ENCODE peak calls at places on chromosome 9, in eight cellular contexts. One of them, this sample, is unnamed.
A peak's percentile ranks its signal among the peaks of the same experiment; 100 is the strongest.

GRCh38 chr9:114906922-114907571 is 23.3 kb downstream of the TNFSF8 start:
- DNase-seq in AG04450: no peak
- DNase-seq in Calu3: peak; percentile 41
- DNase-seq in GM23338: peak; percentile 91
- DNase-seq in GM06990: no peak
- DNase-seq in fibroblast of lung: peak; percentile 59
- DNase-seq in fibroblast of the aortic adventitia: peak; percentile 61
- DNase-seq in GM12865: peak; percentile 42
- DNase-seq in this sample: no peak

GRCh38 chr9:137314561-137315560 is 12.8 kb upstream of the NRARP start:
- DNase-seq in AG04450: no peak
- DNase-seq in Calu3: no peak
- DNase-seq in GM23338: no peak
- DNase-seq in GM06990: peak; percentile 15
- DNase-seq in fibroblast of lung: no peak
- DNase-seq in fibroblast of the aortic adventitia: no peak
- DNase-seq in GM12865: no peak
- DNase-seq in this sample: no peak

GRCh38 chr9:18622186-18622836 is 148.4 kb downstream of the ADAMTSL1 start:
- DNase-seq in AG04450: no peak
- DNase-seq in Calu3: no peak
- DNase-seq in GM23338: no peak
- DNase-seq in GM06990: no peak
- DNase-seq in fibroblast of lung: no peak
- DNase-seq in fibroblast of the aortic adventitia: no peak
- DNase-seq in GM12865: no peak
- DNase-seq in this sample: no peak

GRCh38 chr9:79980440-79980839 is 408.7 kb downstream of the TLE4 start:
- DNase-seq in AG04450: no peak
- DNase-seq in Calu3: no peak
- DNase-seq in GM23338: no peak
- DNase-seq in GM06990: no peak
- DNase-seq in fibroblast of lung: no peak
- DNase-seq in fibroblast of the aortic adventitia: no peak
- DNase-seq in GM12865: no peak
- DNase-seq in this sample: no peak

GRCh38 chr9:95003694-95004451 is 277.4 kb downstream of the AOPEP start:
- DNase-seq in AG04450: no peak
- DNase-seq in Calu3: peak; percentile 58
- DNase-seq in GM23338: peak; percentile 68
- DNase-seq in GM06990: peak; percentile 52
- DNase-seq in fibroblast of lung: peak; percentile 49
- DNase-seq in fibroblast of the aortic adventitia: peak; percentile 67
- DNase-seq in GM12865: peak; percentile 34
- DNase-seq in this sample: no peak

GRCh38 chr9:108300296-108301287 is 555.2 kb downstream of the ACTL7B start:
- DNase-seq in AG04450: no peak
- DNase-seq in Calu3: no peak
- DNase-seq in GM23338: no peak
- DNase-seq in GM06990: no peak
- DNase-seq in fibroblast of lung: no peak
- DNase-seq in fibroblast of the aortic adventitia: no peak
- DNase-seq in GM12865: no peak
- DNase-seq in this sample: no peak

GRCh38 chr9:98625728-98626127 is 83.0 kb downstream of the GABBR2 start:
- DNase-seq in AG04450: no peak
- DNase-seq in Calu3: no peak
- DNase-seq in GM23338: peak; percentile 66
- DNase-seq in GM06990: no peak
- DNase-seq in fibroblast of lung: no peak
- DNase-seq in fibroblast of the aortic adventitia: no peak
- DNase-seq in GM12865: no peak
- DNase-seq in this sample: no peak

GRCh38 chr9:21454149-21454548 is 13.9 kb downstream of the IFNA1 start:
- DNase-seq in AG04450: no peak
- DNase-seq in Calu3: no peak
- DNase-seq in GM23338: no peak
- DNase-seq in GM06990: no peak
- DNase-seq in fibroblast of lung: peak; percentile 43
- DNase-seq in fibroblast of the aortic adventitia: peak; percentile 60
- DNase-seq in GM12865: no peak
- DNase-seq in this sample: no peak

GRCh38 chr9:79917417-79917816 is 345.7 kb downstream of the TLE4 start:
- DNase-seq in AG04450: no peak
- DNase-seq in Calu3: no peak
- DNase-seq in GM23338: no peak
- DNase-seq in GM06990: no peak
- DNase-seq in fibroblast of lung: no peak
- DNase-seq in fibroblast of the aortic adventitia: no peak
- DNase-seq in GM12865: no peak
- DNase-seq in this sample: no peak

GRCh38 chr9:97923529-97924108 is 1.3 kb upstream of the TRMO start:
- DNase-seq in AG04450: peak; percentile 53
- DNase-seq in Calu3: peak; percentile 59
- DNase-seq in GM23338: peak; percentile 81
- DNase-seq in GM06990: peak; percentile 69
- DNase-seq in fibroblast of lung: peak; percentile 88
- DNase-seq in fibroblast of the aortic adventitia: peak; percentile 87
- DNase-seq in GM12865: peak; percentile 84
- DNase-seq in this sample: peak; percentile 53

GRCh38 chr9:27626629-27627564 is 53.6 kb upstream of the C9orf72 start:
- DNase-seq in AG04450: no peak
- DNase-seq in Calu3: peak; percentile 47
- DNase-seq in GM23338: peak; percentile 57
- DNase-seq in GM06990: no peak
- DNase-seq in fibroblast of lung: no peak
- DNase-seq in fibroblast of the aortic adventitia: no peak
- DNase-seq in GM12865: no peak
- DNase-seq in this sample: no peak

GRCh38 chr9:108724669-108725068 is 131.1 kb downstream of the ACTL7B start:
- DNase-seq in AG04450: no peak
- DNase-seq in Calu3: no peak
- DNase-seq in GM23338: no peak
- DNase-seq in GM06990: no peak
- DNase-seq in fibroblast of lung: peak; percentile 88
- DNase-seq in fibroblast of the aortic adventitia: peak; percentile 5
- DNase-seq in GM12865: no peak
- DNase-seq in this sample: no peak

GRCh38 chr9:37676411-37676830 is 25.7 kb downstream of the FRMPD1 start:
- DNase-seq in AG04450: no peak
- DNase-seq in Calu3: no peak
- DNase-seq in GM23338: no peak
- DNase-seq in GM06990: no peak
- DNase-seq in fibroblast of lung: no peak
- DNase-seq in fibroblast of the aortic adventitia: no peak
- DNase-seq in GM12865: no peak
- DNase-seq in this sample: no peak

GRCh38 chr9:76419782-76420380 is 25.7 kb upstream of the RFK start:
- DNase-seq in AG04450: no peak
- DNase-seq in Calu3: no peak
- DNase-seq in GM23338: peak; percentile 72
- DNase-seq in GM06990: no peak
- DNase-seq in fibroblast of lung: no peak
- DNase-seq in fibroblast of the aortic adventitia: peak; percentile 29
- DNase-seq in GM12865: peak; percentile 41
- DNase-seq in this sample: no peak

GRCh38 chr9:96420468-96421219 is 2.5 kb upstream of the ZNF367 start:
- DNase-seq in AG04450: peak; percentile 64
- DNase-seq in Calu3: peak; percentile 64
- DNase-seq in GM23338: peak; percentile 89
- DNase-seq in GM06990: peak; percentile 30
- DNase-seq in fibroblast of lung: peak; percentile 84
- DNase-seq in fibroblast of the aortic adventitia: peak; percentile 94
- DNase-seq in GM12865: peak; percentile 70
- DNase-seq in this sample: peak; percentile 44

GRCh38 chr9:77569335-77569734 is 78.8 kb downstream of the GNA14 start:
- DNase-seq in AG04450: no peak
- DNase-seq in Calu3: no peak
- DNase-seq in GM23338: peak; percentile 15
- DNase-seq in GM06990: no peak
- DNase-seq in fibroblast of lung: no peak
- DNase-seq in fibroblast of the aortic adventitia: no peak
- DNase-seq in GM12865: no peak
- DNase-seq in this sample: no peak

GRCh38 chr9:117574099-117574498 is 130.1 kb upstream of the TLR4 start:
- DNase-seq in AG04450: no peak
- DNase-seq in Calu3: no peak
- DNase-seq in GM23338: no peak
- DNase-seq in GM06990: no peak
- DNase-seq in fibroblast of lung: no peak
- DNase-seq in fibroblast of the aortic adventitia: no peak
- DNase-seq in GM12865: no peak
- DNase-seq in this sample: no peak

GRCh38 chr9:137924169-137924568 is 46.6 kb downstream of the CACNA1B start:
- DNase-seq in AG04450: no peak
- DNase-seq in Calu3: no peak
- DNase-seq in GM23338: no peak
- DNase-seq in GM06990: no peak
- DNase-seq in fibroblast of lung: no peak
- DNase-seq in fibroblast of the aortic adventitia: no peak
- DNase-seq in GM12865: no peak
- DNase-seq in this sample: no peak

DNA sequence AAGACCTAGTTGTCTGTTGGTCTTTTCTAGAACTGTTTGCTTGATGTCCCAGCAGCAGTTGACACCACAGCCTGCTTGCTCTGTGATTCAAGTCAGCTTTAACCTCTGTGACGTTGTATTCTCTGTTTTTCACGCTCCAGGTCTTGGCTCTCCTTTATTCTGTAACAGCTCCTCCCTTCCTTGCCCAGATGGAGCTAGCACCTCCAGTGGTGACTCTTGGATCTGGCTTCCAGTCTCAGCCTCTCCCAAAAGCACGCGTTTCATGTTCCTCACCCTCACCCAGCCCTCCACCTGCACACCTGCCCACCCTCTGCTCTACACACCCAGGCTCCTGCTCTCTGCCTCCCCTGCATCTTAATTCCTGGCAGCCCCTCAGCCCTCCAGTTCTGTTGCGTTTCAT is 50.6 kb downstream of the DMRT1 start:
- DNase-seq in AG04450: no peak
- DNase-seq in Calu3: no peak
- DNase-seq in GM23338: peak; percentile 64
- DNase-seq in GM06990: no peak
- DNase-seq in fibroblast of lung: no peak
- DNase-seq in fibroblast of the aortic adventitia: no peak
- DNase-seq in GM12865: no peak
- DNase-seq in this sample: no peak
- TF ChIP-seq CTCF in AG04450: no peak
- TF ChIP-seq CTCF in Calu3: no peak
- TF ChIP-seq CTCF in GM23338: peak; percentile 38
- TF ChIP-seq CTCF in GM06990: peak; percentile 24
- TF ChIP-seq CTCF in fibroblast of lung: no peak
- TF ChIP-seq CTCF in fibroblast of the aortic adventitia: no peak
- TF ChIP-seq CTCF in GM12865: peak; percentile 15
- TF ChIP-seq CTCF in this sample: no peak

DNA sequence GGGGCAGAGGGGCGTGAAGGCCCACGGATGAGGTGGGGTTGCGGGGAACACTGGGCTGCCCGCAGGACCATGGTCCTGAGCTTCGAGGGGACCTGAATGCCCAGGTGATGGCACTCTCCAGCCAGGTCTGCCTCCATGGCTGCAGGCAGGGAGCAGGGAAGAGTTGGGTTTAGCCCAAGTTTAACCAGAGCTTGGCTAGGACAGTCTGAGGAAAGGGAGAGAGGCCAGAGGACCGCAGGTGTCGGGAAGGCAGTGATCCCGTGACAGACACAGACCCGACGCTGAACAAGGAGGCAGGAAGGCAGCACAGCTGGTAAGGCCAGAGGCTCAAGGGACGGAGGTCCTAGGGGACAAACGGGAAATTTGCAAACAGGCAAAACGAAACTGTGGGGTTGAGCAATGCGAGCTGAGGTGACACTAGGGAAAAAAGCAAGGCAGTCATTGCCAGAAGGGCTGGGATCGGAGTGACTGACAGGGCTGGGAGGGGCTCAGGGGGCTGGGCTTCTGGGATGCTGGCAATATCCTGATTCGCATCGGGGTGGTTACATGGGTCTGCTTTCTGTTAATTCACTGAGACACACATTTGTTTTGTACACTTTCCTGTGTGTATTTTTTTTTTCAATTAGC is 25.0 kb downstream of the ARPC5L start:
- DNase-seq in AG04450: no peak
- DNase-seq in Calu3: no peak
- DNase-seq in GM23338: no peak
- DNase-seq in GM06990: no peak
- DNase-seq in fibroblast of lung: no peak
- DNase-seq in fibroblast of the aortic adventitia: no peak
- DNase-seq in GM12865: peak; percentile 25
- DNase-seq in this sample: no peak
- TF ChIP-seq CTCF in AG04450: no peak
- TF ChIP-seq CTCF in Calu3: no peak
- TF ChIP-seq CTCF in GM23338: no peak
- TF ChIP-seq CTCF in GM06990: no peak
- TF ChIP-seq CTCF in fibroblast of lung: no peak
- TF ChIP-seq CTCF in fibroblast of the aortic adventitia: no peak
- TF ChIP-seq CTCF in GM12865: no peak
- TF ChIP-seq CTCF in this sample: no peak

GRCh38 chr9:122126340-122127333 is 32.9 kb downstream of the NDUFA8 start:
- DNase-seq in AG04450: no peak
- DNase-seq in Calu3: no peak
- DNase-seq in GM23338: peak; percentile 86
- DNase-seq in GM06990: no peak
- DNase-seq in fibroblast of lung: no peak
- DNase-seq in fibroblast of the aortic adventitia: peak; percentile 33
- DNase-seq in GM12865: no peak
- DNase-seq in this sample: no peak
- TF ChIP-seq CTCF in AG04450: no peak
- TF ChIP-seq CTCF in Calu3: no peak
- TF ChIP-seq CTCF in GM23338: no peak
- TF ChIP-seq CTCF in GM06990: no peak
- TF ChIP-seq CTCF in fibroblast of lung: peak; percentile 13
- TF ChIP-seq CTCF in fibroblast of the aortic adventitia: no peak
- TF ChIP-seq CTCF in GM12865: no peak
- TF ChIP-seq CTCF in this sample: no peak

DNA sequence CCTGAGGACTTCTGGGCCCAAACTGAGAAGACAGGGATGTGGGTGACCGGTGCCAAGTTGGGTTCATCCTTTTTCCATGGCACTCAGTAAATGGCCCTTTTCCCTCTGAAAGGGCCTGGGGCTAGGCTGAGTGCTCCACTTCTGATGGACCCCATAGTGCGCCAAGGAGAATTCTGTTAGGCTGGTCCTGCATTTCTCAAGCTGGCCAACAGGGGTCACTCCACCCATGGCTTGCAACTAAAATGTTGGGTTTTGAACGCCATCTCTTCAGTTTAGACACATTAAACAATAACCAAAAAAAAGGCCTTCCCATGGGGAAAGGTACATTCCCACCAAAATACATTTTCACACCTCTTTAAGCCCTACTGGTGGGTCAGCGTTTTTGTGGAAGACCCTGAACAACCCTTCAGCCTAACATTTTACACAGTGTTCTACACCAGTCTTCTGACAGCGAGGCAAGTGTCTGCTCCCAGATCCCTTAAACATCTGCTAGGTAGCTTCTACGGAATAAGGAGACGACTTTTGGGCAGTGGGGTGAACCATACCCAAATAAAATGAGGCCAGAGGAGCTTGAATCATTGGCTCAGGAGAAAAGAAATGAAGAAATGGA is 27.3 kb downstream of the CNTFR start:
- DNase-seq in AG04450: no peak
- DNase-seq in Calu3: no peak
- DNase-seq in GM23338: peak; percentile 77
- DNase-seq in GM06990: no peak
- DNase-seq in fibroblast of lung: no peak
- DNase-seq in fibroblast of the aortic adventitia: no peak
- DNase-seq in GM12865: peak; percentile 38
- DNase-seq in this sample: no peak
- TF ChIP-seq CTCF in AG04450: peak; percentile 54
- TF ChIP-seq CTCF in Calu3: peak; percentile 23
- TF ChIP-seq CTCF in GM23338: peak; percentile 95
- TF ChIP-seq CTCF in GM06990: peak; percentile 65
- TF ChIP-seq CTCF in fibroblast of lung: peak; percentile 49
- TF ChIP-seq CTCF in fibroblast of the aortic adventitia: peak; percentile 58
- TF ChIP-seq CTCF in GM12865: peak; percentile 71
- TF ChIP-seq CTCF in this sample: peak; percentile 31

GRCh38 chr9:13279284-13280162 is at the start of gene MPDZ:
- DNase-seq in AG04450: no peak
- DNase-seq in Calu3: no peak
- DNase-seq in GM23338: peak; percentile 76
- DNase-seq in GM06990: no peak
- DNase-seq in fibroblast of lung: peak; percentile 67
- DNase-seq in fibroblast of the aortic adventitia: peak; percentile 66
- DNase-seq in GM12865: no peak
- DNase-seq in this sample: peak; percentile 12
- TF ChIP-seq CTCF in AG04450: no peak
- TF ChIP-seq CTCF in Calu3: no peak
- TF ChIP-seq CTCF in GM23338: no peak
- TF ChIP-seq CTCF in GM06990: no peak
- TF ChIP-seq CTCF in fibroblast of lung: no peak
- TF ChIP-seq CTCF in fibroblast of the aortic adventitia: no peak
- TF ChIP-seq CTCF in GM12865: no peak
- TF ChIP-seq CTCF in this sample: no peak

This sample was measured in thoracic aorta.